ENCODE peak calls at places on chromosome 1, in six cellular contexts. B, P, D, T, I and S are unnamed samples.
A peak's percentile ranks its signal among the peaks of the same experiment; 100 is the strongest.

GRCh38 chr1:92949937-92950817 is 11.1 kb downstream of the DIPK1A start:
- DNase-seq in B (no peak), P (no peak), D (no peak), T (no peak), I (no peak), S (no peak)

GRCh38 chr1:234610061-234610581 is at the start of gene IRF2BP2:
- DNase-seq in B (peak; percentile 84), P (peak; percentile 83), D (peak; percentile 83), T (peak; percentile 66), I (peak; percentile 83), S (peak; percentile 96)

GRCh38 chr1:234515411-234515810 is 36.4 kb upstream of the TARBP1 start:
- DNase-seq in B (no peak), P (no peak), D (no peak), T (no peak), I (no peak), S (no peak)

GRCh38 chr1:11158720-11159321 is 30.3 kb upstream of the ANGPTL7 start:
- DNase-seq in B (peak; percentile 36), P (no peak), D (no peak), T (no peak), I (no peak), S (no peak)

GRCh38 chr1:161330346-161330745 is 16.2 kb downstream of the SDHC start:
- DNase-seq in B (no peak), P (no peak), D (no peak), T (no peak), I (no peak), S (no peak)

GRCh38 chr1:28437260-28437923 is 67.9 kb downstream of the PHACTR4 start:
- DNase-seq in B (no peak), P (peak; percentile 83), D (peak; percentile 2), T (no peak), I (no peak), S (no peak)

GRCh38 chr1:27049607-27050006 is 37.0 kb upstream of the TENT5B start:
- DNase-seq in B (no peak), P (no peak), D (no peak), T (no peak), I (no peak), S (no peak)

GRCh38 chr1:48823161-48823560 is 46.5 kb upstream of the BEND5 start:
- DNase-seq in B (peak; percentile 22), P (no peak), D (no peak), T (no peak), I (no peak), S (no peak)

GRCh38 chr1:50704126-50704525 is 255.9 kb downstream of the FAF1 start:
- DNase-seq in B (peak; percentile 71), P (no peak), D (peak; percentile 27), T (no peak), I (no peak), S (no peak)

GRCh38 chr1:169360415-169360814 is 7.2 kb downstream of the NME7 start:
- DNase-seq in B (peak; percentile 19), P (no peak), D (no peak), T (no peak), I (no peak), S (no peak)

GRCh38 chr1:230127105-230128054 is 60.3 kb downstream of the GALNT2 start:
- DNase-seq in B (no peak), P (no peak), D (no peak), T (peak; percentile 40), I (no peak), S (no peak)

GRCh38 chr1:9630331-9631081 is 21.0 kb upstream of the PIK3CD start:
- DNase-seq in B (no peak), P (no peak), D (no peak), T (no peak), I (no peak), S (no peak)

GRCh38 chr1:247104965-247105364 is 809 bp upstream of the ZNF669 start:
- DNase-seq in B (no peak), P (no peak), D (no peak), T (no peak), I (no peak), S (peak; percentile 30)

GRCh38 chr1:205208805-205209204 is 2.7 kb downstream of the DSTYK start:
- DNase-seq in B (no peak), P (no peak), D (no peak), T (no peak), I (no peak), S (no peak)